ENCODE peak calls at places on chromosomes 5 and 9, in seven cellular contexts. L, S, O, A, I, D and P are unnamed samples.

GRCh38 chr9:84301851-84302250 is 38.7 kb downstream of the SLC28A3 start:
- DNase-seq in I (no peak), O (no peak), S (no peak), D (no peak), A (no peak), L (peak; percentile 52), P (no peak)

GRCh38 chr5:172775326-172776234 is 4.6 kb upstream of the DUSP1 start:
- DNase-seq in I (no peak), L (peak; percentile 90), D (no peak), S (peak; percentile 39), O (peak; percentile 97), A (peak; percentile 97), P (no peak)

GRCh38 chr5:80109549-80110478 is 74.7 kb downstream of the THBS4 start:
- DNase-seq in D (peak; percentile 63), S (no peak), A (no peak), L (no peak), O (no peak), I (no peak), P (peak; percentile 50)

GRCh38 chr9:35954942-35955546 is 2.9 kb downstream of the OR2S2 start:
- DNase-seq in S (peak; percentile 79), A (peak; percentile 76), D (peak; percentile 50), I (peak; percentile 57), L (peak; percentile 90), O (peak; percentile 65), P (peak; percentile 62)

GRCh38 chr5:149060325-149060724 is 2.5 kb downstream of the SH3TC2 start:
- DNase-seq in S (no peak), I (no peak), L (peak; percentile 79), A (peak; percentile 78), O (peak; percentile 38), D (no peak), P (no peak)

GRCh38 chr5:6759401-6759800 is 46.2 kb downstream of the TENT4A start:
- DNase-seq in S (peak; percentile 88), L (no peak), D (no peak), I (no peak), O (peak; percentile 95), A (no peak), P (peak; percentile 56)

GRCh38 chr9:137333016-137333726 is 31.1 kb upstream of the NRARP start:
- DNase-seq in D (no peak), L (peak; percentile 14), I (no peak), O (no peak), A (no peak), S (no peak), P (peak; percentile 26)

GRCh38 chr9:77016111-77016525 is 3.3 kb upstream of the FOXB2 start:
- DNase-seq in D (peak; percentile 74), I (peak; percentile 41), L (no peak), S (peak; percentile 51), A (no peak), O (no peak), P (peak; percentile 66)

GRCh38 chr5:154857091-154857533 is 1.3 kb upstream of the CNOT8 start:
- DNase-seq in S (peak; percentile 78), A (no peak), I (no peak), O (peak; percentile 13), L (no peak), D (no peak), P (no peak)

GRCh38 chr9:116116411-116116810 is 37.2 kb upstream of the PAPPA start:
- DNase-seq in I (no peak), O (no peak), D (no peak), A (no peak), S (no peak), L (no peak), P (no peak)

GRCh38 chr9:86069206-86069869 is 30.0 kb downstream of the GOLM1 start:
- DNase-seq in O (no peak), L (no peak), S (peak; percentile 13), D (no peak), I (no peak), A (no peak), P (no peak)

GRCh38 chr5:144451187-144451973 is 280.7 kb downstream of the KCTD16 start:
- DNase-seq in O (no peak), D (no peak), I (no peak), L (no peak), S (peak; percentile 50), A (no peak), P (no peak)

GRCh38 chr5:93886917-93887361 is 145.5 kb upstream of the POU5F2 start:
- DNase-seq in I (no peak), L (peak; percentile 21), D (no peak), S (no peak), O (no peak), A (peak; percentile 43), P (no peak)

GRCh38 chr5:90709323-90710148 is 150.9 kb downstream of the ADGRV1 start:
- DNase-seq in I (peak; percentile 27), S (peak; percentile 73), L (peak; percentile 25), A (peak; percentile 54), D (peak; percentile 54), O (peak; percentile 10), P (peak; percentile 50)

GRCh38 chr5:17794829-17795228 is 160.6 kb downstream of the TAF11L14 start:
- DNase-seq in L (no peak), S (no peak), D (no peak), O (no peak), I (no peak), A (no peak), P (no peak)

GRCh38 chr5:17796757-17797398 is 162.6 kb downstream of the TAF11L14 start:
- DNase-seq in O (no peak), A (no peak), I (no peak), L (no peak), D (no peak), S (no peak), P (no peak)

GRCh38 chr5:17802256-17802655 is 168.0 kb downstream of the TAF11L14 start:
- DNase-seq in I (peak; percentile 33), O (no peak), A (no peak), S (peak; percentile 59), L (no peak), D (no peak), P (peak; percentile 29)

GRCh38 chr5:17803976-17804375 is 169.7 kb downstream of the TAF11L14 start:
- DNase-seq in S (no peak), O (no peak), L (no peak), D (no peak), A (no peak), I (no peak), P (no peak)

GRCh38 chr5:17799521-17799920 is 165.3 kb downstream of the TAF11L14 start:
- DNase-seq in I (no peak), S (no peak), L (no peak), A (no peak), D (no peak), O (no peak), P (no peak)
- H4K8ac ChIP-seq in I (no peak overlapping the region), S (no peak overlapping the region), L (no peak overlapping the region), A (no peak overlapping the region), D (no peak overlapping the region), O (no peak overlapping the region), P (no peak overlapping the region)

DNA sequence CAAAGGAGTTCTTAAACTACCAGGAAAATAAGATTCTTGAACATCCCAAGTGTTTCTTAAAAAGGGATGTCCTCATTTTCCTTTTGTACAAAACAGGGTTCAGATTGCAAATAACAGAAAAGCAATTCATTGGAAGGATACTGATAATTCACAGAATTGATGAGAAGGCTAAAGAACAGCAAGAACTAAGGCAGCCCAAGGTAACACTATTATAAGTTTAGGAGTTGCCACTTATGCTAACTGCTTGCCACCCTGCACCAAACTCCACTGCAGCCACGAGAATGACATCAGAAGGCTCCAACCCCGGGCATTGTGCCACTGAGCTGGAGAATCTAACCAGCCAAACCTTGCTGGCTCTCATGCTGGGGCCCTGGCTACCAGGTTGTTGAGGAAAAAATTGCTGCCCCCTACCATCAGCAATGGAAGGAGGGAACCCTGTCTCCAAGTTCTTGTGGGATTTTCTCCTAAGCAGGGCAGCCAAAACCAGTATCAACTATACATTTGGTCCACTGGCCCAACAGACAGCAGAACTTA is 123.4 kb downstream of the ARL15 start:
- DNase-seq in A (no peak), L (no peak), O (no peak), D (no peak), I (no peak), S (peak; percentile 25), P (peak; percentile 28)
- H2BK120ac ChIP-seq in A (no peak overlapping the region), L (no peak overlapping the region), O (no peak overlapping the region), D (no peak overlapping the region), I (no peak overlapping the region), S (no peak overlapping the region), P (no peak overlapping the region)

GRCh38 chr9:113916931-113917330 is 40.8 kb downstream of the ZNF618 start:
- DNase-seq in I (no peak), D (no peak), S (no peak), L (no peak), O (no peak), A (no peak), P (no peak)

GRCh38 chr9:113913426-113914195 is 37.5 kb downstream of the ZNF618 start:
- DNase-seq in S (no peak), O (no peak), A (peak; percentile 20), D (peak; percentile 28), I (no peak), L (peak; percentile 28), P (peak; percentile 24)

GRCh38 chr9:113912816-113913215 is 36.7 kb downstream of the ZNF618 start:
- DNase-seq in S (no peak), O (no peak), L (no peak), D (peak; percentile 23), I (no peak), A (peak; percentile 56), P (no peak)

GRCh38 chr9:113918697-113919390 is 42.7 kb downstream of the ZNF618 start:
- DNase-seq in O (no peak), S (no peak), I (no peak), L (no peak), A (no peak), D (peak; percentile 32), P (peak; percentile 20)

DNA sequence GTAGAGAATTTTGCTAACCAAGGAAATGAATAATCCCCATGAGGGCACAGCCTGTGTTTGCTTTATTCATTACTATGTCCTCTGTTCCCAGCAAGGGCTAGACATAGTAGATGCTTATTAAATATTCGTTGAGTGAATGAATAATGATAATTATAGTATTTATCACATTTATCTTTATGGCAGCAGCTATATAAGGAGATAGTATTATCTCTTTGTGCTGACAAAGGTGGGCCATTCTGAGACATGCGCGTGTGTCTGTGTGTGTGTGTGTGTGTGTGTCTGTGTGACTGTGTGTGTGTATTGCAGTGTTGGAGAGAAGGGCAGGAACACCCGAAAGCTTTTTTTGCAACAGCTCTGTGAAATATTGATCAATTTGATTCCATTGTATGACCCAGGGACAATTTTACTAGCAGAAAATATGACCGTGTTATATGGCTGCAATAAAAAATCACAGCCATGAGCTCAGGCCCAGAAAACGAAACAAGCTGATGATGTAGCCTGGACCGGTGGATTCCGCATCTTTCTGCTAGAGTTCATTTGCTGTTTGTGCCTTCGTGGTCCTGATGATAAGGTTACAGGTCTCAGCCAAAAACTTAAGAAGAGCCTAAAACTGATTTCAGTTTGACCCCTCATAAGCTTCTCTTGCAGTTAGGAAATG is 39.8 kb downstream of the ZNF618 start:
- DNase-seq in D (no peak), O (no peak), L (no peak), A (no peak), S (no peak), I (no peak), P (no peak)
- H4K8ac ChIP-seq in D (no peak overlapping the region), O (no peak overlapping the region), L (no peak overlapping the region), A (no peak overlapping the region), S (no peak overlapping the region), I (no peak overlapping the region), P (no peak overlapping the region)

GRCh38 chr5:39171647-39172046 is 47.7 kb downstream of the FYB1 start:
- DNase-seq in L (no peak), D (no peak), I (no peak), A (no peak), O (no peak), S (no peak), P (no peak)
- H2BK120ac ChIP-seq in L (no peak overlapping the region), D (no peak overlapping the region), I (no peak overlapping the region), A (no peak overlapping the region), O (no peak overlapping the region), S (no peak overlapping the region), P (no peak overlapping the region)

GRCh38 chr5:103021310-103021709 is 98.6 kb downstream of the GIN1 start:
- DNase-seq in L (peak; percentile 26), O (no peak), A (no peak), D (no peak), S (no peak), I (no peak), P (no peak)
- H4K8ac ChIP-seq in L (no peak overlapping the region), O (no peak overlapping the region), A (no peak overlapping the region), D (no peak overlapping the region), S (no peak overlapping the region), I (no peak overlapping the region), P (no peak overlapping the region)